ENCODE peak calls at places on chromosomes 16 and 17, in six cellular contexts. I is Calu3, X is neural crest cell, L is keratinocyte, W is PC-3, S is endodermal cell. J is an unnamed sample.

GRCh38 chr16:24729243-24729966 is at the start of gene TNRC6A:
- DNase-seq in S (peak; percentile 96), I (peak; percentile 95), W (peak; percentile 74), L (no peak), X (peak; percentile 83), J (peak; percentile 93)

GRCh38 chr17:77228224-77229215 is 87.8 kb downstream of the SEC14L1 start:
- DNase-seq in W (no peak), X (no peak), I (no peak), S (peak; percentile 73), L (no peak), J (no peak)

GRCh38 chr17:6495450-6496115 is 51.3 kb downstream of the PIMREG start:
- DNase-seq in X (no peak), L (no peak), S (peak; percentile 62), I (no peak), W (no peak), J (no peak)

GRCh38 chr16:23899869-23900268 is 64.1 kb downstream of the PRKCB start:
- DNase-seq in S (no peak), I (no peak), X (no peak), W (no peak), L (no peak), J (no peak)

GRCh38 chr17:50511058-50511457 is 2.8 kb downstream of the MYCBPAP start:
- DNase-seq in I (peak; percentile 48), X (no peak), W (peak; percentile 59), L (no peak), S (peak; percentile 45), J (peak; percentile 90)

GRCh38 chr17:37752482-37752881 is 7.6 kb upstream of the HNF1B start:
- DNase-seq in L (peak; percentile 45), I (no peak), W (peak; percentile 79), X (no peak), S (no peak), J (no peak)

GRCh38 chr17:57783338-57783742 is 38.2 kb upstream of the CCDC182 start:
- DNase-seq in L (no peak), X (peak; percentile 97), I (peak; percentile 79), W (peak; percentile 79), S (peak; percentile 100), J (peak; percentile 82)

GRCh38 chr17:63826468-63827001 is 696 bp upstream of the PSMC5 start:
- DNase-seq in S (peak; percentile 74), W (peak; percentile 33), X (no peak), L (no peak), I (no peak), J (no peak)

GRCh38 chr16:49377196-49377755 is 3.7 kb downstream of the C16orf78 start:
- DNase-seq in S (peak; percentile 40), X (no peak), I (no peak), L (no peak), W (no peak), J (no peak)

GRCh38 chr17:75270218-75270965 is 639 bp downstream of the MIF4GD start:
- DNase-seq in W (peak; percentile 76), L (no peak), X (peak; percentile 52), S (peak; percentile 90), I (peak; percentile 74), J (peak; percentile 86)

GRCh38 chr16:65312071-65312470 is 190.2 kb upstream of the CDH11 start:
- DNase-seq in X (no peak), S (no peak), L (no peak), I (no peak), W (peak; percentile 7), J (no peak)

GRCh38 chr17:7296189-7296861 is 1.9 kb upstream of the YBX2 start:
- DNase-seq in L (no peak), X (peak; percentile 87), I (peak; percentile 86), W (peak; percentile 83), S (peak; percentile 98), J (peak; percentile 89)

GRCh38 chr17:19703106-19703775 is 13.1 kb downstream of the SLC47A2 start:
- DNase-seq in S (peak; percentile 73), I (no peak), W (no peak), X (no peak), L (no peak), J (peak; percentile 21)

GRCh38 chr17:39740357-39741111 is 2.8 kb downstream of the GRB7 start:
- DNase-seq in S (peak; percentile 97), I (peak; percentile 100), W (peak; percentile 82), L (peak; percentile 92), X (no peak), J (no peak)

GRCh38 chr17:72301887-72302286 is 181.1 kb downstream of the SOX9 start:
- DNase-seq in W (no peak), I (no peak), L (no peak), X (no peak), S (no peak), J (no peak)

GRCh38 chr17:35242158-35242804 is 591 bp upstream of the SLFN5 start:
- DNase-seq in S (peak; percentile 97), I (peak; percentile 89), L (no peak), X (no peak), W (peak; percentile 86), J (peak; percentile 87)
- TF ChIP-seq CTCF in S (peak; percentile 78), I (peak; percentile 24), L (peak; percentile 21), X (peak; percentile 59), W (peak; percentile 33), J (peak; percentile 31)

DNA sequence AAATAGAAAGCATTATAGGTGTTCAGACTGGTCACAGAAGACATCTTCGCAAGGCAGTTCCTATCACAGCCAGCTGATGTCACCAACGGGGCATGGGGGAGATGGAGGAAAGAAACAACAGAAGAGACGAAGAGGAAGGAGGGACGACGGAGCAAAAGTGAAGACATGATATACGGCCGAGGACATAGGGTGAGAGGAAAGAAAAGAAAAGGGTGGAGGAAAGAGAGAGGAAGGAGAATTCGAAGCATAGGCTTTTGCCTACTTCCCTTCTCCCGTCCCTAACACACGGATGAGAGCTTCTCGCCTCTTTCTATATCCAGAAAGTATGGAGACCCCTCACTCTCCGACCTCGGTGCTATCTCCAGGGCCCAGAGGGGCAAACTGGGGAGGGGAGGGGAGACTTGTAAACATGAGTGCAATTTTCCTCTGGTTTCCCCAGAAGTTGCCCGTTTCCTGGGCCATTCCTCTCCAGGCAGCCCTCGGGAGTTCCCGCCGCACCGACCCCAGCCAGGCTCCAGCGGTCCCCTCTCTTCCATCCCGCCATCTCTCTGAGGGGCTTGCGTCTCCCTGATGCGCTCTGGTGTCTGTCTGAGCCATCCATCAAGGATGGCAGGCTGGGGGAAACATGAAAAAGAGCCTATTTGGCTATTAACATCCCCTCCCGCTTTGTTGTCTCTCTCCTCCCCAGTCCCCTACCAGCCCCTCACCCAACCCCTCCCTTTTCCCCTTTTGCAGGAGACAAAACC is 26.0 kb downstream of the COPZ2 start:
- DNase-seq in W (peak; percentile 82), L (no peak), I (peak; percentile 74), X (no peak), S (peak; percentile 85), J (peak; percentile 81)
- TF ChIP-seq CTCF in W (peak; percentile 81), L (peak; percentile 72), I (peak; percentile 86), X (peak; percentile 60), S (peak; percentile 72), J (peak; percentile 69)

GRCh38 chr16:87700406-87701065 is 65.2 kb downstream of the KLHDC4 start:
- DNase-seq in X (no peak), W (no peak), L (no peak), I (no peak), S (no peak), J (no peak)
- TF ChIP-seq CTCF in X (no peak), W (no peak), L (no peak), I (no peak), S (no peak), J (no peak)

GRCh38 chr16:30609928-30610839 is at the start of gene ZNF689:
- DNase-seq in I (peak; percentile 97), W (peak; percentile 95), S (peak; percentile 99), L (peak; percentile 82), X (peak; percentile 96), J (peak; percentile 98)
- TF ChIP-seq CTCF in I (no peak), W (peak; percentile 9), S (no peak), L (no peak), X (peak; percentile 21), J (no peak)

DNA sequence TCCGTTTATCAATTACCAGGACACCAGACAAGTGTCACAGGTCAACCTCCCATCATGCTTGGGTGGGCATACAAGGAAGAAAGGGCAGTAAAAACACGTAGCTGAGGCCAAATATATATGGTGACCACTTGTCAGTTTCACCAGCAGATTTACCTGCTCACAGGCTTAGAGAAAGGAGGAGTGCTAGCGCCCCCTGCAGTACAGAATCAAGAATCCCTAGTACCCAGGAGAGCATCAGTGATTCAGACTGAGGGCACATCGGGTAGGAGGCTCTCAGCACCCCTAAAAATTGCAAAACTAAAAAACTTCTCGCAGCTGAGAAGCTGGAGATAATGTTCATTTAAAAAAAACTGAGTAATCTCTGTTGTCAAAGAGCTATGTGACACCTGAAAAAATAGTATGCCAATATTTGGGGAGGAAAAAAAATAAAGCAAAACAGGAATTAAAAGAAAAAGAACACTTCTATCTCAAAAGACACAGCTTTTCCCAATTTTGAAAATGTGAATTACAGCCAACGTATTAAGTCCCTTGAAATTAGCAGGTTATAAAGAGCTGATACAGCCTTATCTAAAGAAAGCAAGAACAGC is 21.2 kb upstream of the MON1B start:
- DNase-seq in I (peak; percentile 70), L (no peak), S (peak; percentile 88), W (peak; percentile 55), X (peak; percentile 54), J (peak; percentile 30)
- TF ChIP-seq CTCF in I (peak; percentile 69), L (peak; percentile 71), S (peak; percentile 91), W (peak; percentile 79), X (peak; percentile 80), J (peak; percentile 65)

GRCh38 chr16:56932588-56933265 is 785 bp downstream of the HERPUD1 start:
- DNase-seq in W (peak; percentile 53), S (peak; percentile 71), I (peak; percentile 72), L (no peak), X (peak; percentile 40), J (peak; percentile 45)
- TF ChIP-seq CTCF in W (no peak), S (no peak), I (no peak), L (no peak), X (no peak), J (no peak)

DNA sequence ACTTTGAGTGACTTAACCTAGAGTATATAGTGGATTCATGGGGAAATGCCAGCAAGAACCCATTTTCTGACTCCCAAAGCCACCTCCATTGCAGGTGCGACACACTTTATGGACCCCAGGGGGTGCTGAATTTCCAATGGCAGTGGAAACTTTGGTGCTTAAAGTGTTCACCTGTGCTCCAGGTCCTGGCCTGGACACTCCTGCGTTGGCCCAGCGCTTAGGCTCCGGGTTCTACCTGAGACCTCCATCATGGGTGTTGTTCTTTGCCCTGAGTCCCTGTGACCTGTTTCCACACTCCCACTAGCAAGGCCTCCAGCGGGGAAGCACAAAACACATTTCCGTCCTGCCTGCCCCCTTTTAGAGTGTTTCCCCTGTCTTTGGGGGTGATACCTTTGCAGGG is 3.0 kb downstream of the CCNF start:
- DNase-seq in W (no peak), L (no peak), X (no peak), I (no peak), S (no peak), J (no peak)
- TF ChIP-seq CTCF in W (no peak), L (no peak), X (no peak), I (no peak), S (peak; percentile 35), J (peak; percentile 24)

DNA sequence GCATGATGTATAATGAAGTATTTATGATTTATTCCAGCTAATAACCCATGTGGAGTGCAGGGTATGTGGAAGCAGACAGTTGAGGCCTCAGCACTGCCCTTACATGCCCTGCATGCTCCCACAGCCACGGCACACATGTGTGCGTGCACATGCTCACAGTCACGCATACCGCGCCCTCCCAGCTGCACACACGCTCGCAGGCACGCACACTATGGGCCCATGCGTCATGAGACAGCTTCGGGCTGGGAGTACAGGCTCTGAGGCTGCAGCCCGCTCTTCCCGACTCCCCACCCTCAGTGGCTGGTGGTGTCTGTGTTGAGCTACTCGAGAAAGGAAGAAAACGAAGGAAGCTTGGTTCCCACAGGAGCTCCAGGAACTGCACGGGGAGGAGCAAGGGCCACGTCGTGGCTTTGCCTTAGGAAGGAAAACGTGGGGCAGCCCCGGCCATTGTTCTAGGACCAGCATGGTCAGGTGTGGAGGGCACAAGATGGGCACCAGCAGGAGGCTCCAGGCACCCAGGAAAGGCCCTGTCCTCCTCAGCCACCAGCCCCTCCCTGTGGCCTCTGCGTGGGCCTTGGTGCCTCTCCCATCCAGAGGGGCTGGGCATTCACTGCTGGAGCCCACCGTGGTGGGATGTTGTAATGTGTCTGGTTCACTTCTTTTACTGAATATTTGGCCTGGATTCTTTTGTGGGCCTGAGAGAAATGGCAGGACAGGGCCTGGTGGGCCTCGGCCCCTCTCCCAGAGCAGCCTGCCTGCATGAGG is 27.5 kb upstream of the CDH15 start:
- DNase-seq in W (no peak), X (no peak), I (no peak), S (no peak), L (no peak), J (no peak)
- TF ChIP-seq CTCF in W (no peak), X (no peak), I (no peak), S (no peak), L (no peak), J (no peak)